ENCODE peak calls at places on chromosomes 11 and 22, in five cellular contexts. K is lower lobe of right lung, Y is cardiac muscle cell, X is aorta, V is right lobe of liver. N is an unnamed sample.
A peak's percentile ranks its signal among the peaks of the same experiment; 100 is the strongest.

GRCh38 chr11:43770173-43770572 is 89.6 kb downstream of the HSD17B12 start:
- DNase-seq in K (no peak), Y (no peak), X (no peak), V (no peak), N (no peak)

GRCh38 chr11:124717786-124718634 is 21.7 kb upstream of the NRGN start:
- DNase-seq in K (peak; percentile 62), Y (peak; percentile 27), X (peak; percentile 64), V (no peak), N (no peak)

GRCh38 chr22:27875951-27876350 is 43.1 kb downstream of the PITPNB start:
- DNase-seq in K (no peak), Y (no peak), X (no peak), V (no peak), N (no peak)

GRCh38 chr22:45671783-45672563 is at the start of gene ATXN10:
- DNase-seq in K (peak; percentile 71), Y (peak; percentile 91), X (peak; percentile 78), V (peak; percentile 67), N (peak; percentile 25)

GRCh38 chr11:106091480-106092123 is 14.1 kb downstream of the AASDHPPT start:
- DNase-seq in K (no peak), Y (no peak), X (no peak), V (no peak), N (no peak)

GRCh38 chr11:69920500-69921428 is 101.5 kb upstream of the FGF3 start:
- DNase-seq in K (peak; percentile 30), Y (no peak), X (peak; percentile 44), V (peak; percentile 35), N (no peak)

GRCh38 chr11:123233280-123233977 is 38.4 kb upstream of the CLMP start:
- DNase-seq in K (no peak), Y (no peak), X (no peak), V (no peak), N (no peak)

GRCh38 chr11:27514076-27514475 is 7.5 kb upstream of the LIN7C start:
- DNase-seq in K (no peak), Y (no peak), X (no peak), V (peak; percentile 79), N (no peak)

GRCh38 chr22:48955351-48956311 is 872.0 kb downstream of the BRD1 start:
- DNase-seq in K (no peak), Y (no peak), X (no peak), V (peak; percentile 28), N (no peak)

GRCh38 chr11:75337195-75337654 is 14.2 kb downstream of the ARRB1 start:
- DNase-seq in K (peak; percentile 61), Y (no peak), X (peak; percentile 83), V (no peak), N (no peak)

GRCh38 chr11:75334402-75334891 is 17.0 kb downstream of the ARRB1 start:
- DNase-seq in K (no peak), Y (no peak), X (no peak), V (no peak), N (no peak)

GRCh38 chr11:75334976-75335375 is 16.5 kb downstream of the ARRB1 start:
- DNase-seq in K (no peak), Y (no peak), X (no peak), V (no peak), N (no peak)

GRCh38 chr11:75333022-75333806 is 18.2 kb downstream of the ARRB1 start:
- DNase-seq in K (no peak), Y (no peak), X (no peak), V (no peak), N (no peak)

GRCh38 chr11:75333807-75334140 is 17.7 kb downstream of the ARRB1 start:
- DNase-seq in K (no peak), Y (no peak), X (no peak), V (no peak), N (no peak)
- H3K27ac ChIP-seq in K (peak overlapping the region; percentile 28), Y (no peak overlapping the region), X (no peak overlapping the region), V (no peak overlapping the region), N (no peak overlapping the region)

DNA sequence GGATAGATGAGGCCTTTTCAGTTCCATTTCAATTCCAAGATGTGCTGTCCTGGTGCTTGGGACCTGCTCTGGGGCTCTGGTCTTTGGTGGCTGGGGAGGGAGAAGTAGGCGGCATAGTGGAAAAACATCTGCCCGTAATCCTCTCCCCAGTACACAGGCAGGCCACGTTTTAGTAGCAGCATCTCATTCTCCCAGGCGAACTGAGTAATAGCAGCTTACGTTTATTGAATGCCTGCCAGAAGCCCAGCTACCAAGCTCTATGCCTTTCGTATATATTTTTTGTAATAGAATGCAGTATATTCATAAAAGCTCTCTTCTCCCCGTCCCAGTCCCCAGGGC is 11.4 kb downstream of the ACO2 start:
- DNase-seq in K (no peak), Y (no peak), X (no peak), V (no peak), N (no peak)
- H3K4me3 ChIP-seq in K (no peak overlapping the region), Y (no peak overlapping the region), X (no peak overlapping the region), V (no peak overlapping the region), N (no peak overlapping the region)

GRCh38 chr11:11177156-11177808 is 175.8 kb downstream of the CSNK2A3 start:
- DNase-seq in K (no peak), Y (no peak), X (no peak), V (no peak), N (no peak)
- H3K27ac ChIP-seq in K (no peak overlapping the region), Y (no peak overlapping the region), X (no peak overlapping the region), V (no peak overlapping the region), N (no peak overlapping the region)

GRCh38 chr22:46672731-46673130 is 52.5 kb downstream of the GRAMD4 start:
- DNase-seq in K (no peak), Y (no peak), X (no peak), V (no peak), N (no peak)

GRCh38 chr22:46674367-46674781 is 54.2 kb downstream of the GRAMD4 start:
- DNase-seq in K (peak; percentile 72), Y (no peak), X (peak; percentile 74), V (no peak), N (no peak)

GRCh38 chr22:46673205-46673604 is 53.0 kb downstream of the GRAMD4 start:
- DNase-seq in K (no peak), Y (no peak), X (no peak), V (no peak), N (no peak)

GRCh38 chr22:46674906-46675305 is 54.7 kb downstream of the GRAMD4 start:
- DNase-seq in K (no peak), Y (no peak), X (no peak), V (no peak), N (no peak)

DNA sequence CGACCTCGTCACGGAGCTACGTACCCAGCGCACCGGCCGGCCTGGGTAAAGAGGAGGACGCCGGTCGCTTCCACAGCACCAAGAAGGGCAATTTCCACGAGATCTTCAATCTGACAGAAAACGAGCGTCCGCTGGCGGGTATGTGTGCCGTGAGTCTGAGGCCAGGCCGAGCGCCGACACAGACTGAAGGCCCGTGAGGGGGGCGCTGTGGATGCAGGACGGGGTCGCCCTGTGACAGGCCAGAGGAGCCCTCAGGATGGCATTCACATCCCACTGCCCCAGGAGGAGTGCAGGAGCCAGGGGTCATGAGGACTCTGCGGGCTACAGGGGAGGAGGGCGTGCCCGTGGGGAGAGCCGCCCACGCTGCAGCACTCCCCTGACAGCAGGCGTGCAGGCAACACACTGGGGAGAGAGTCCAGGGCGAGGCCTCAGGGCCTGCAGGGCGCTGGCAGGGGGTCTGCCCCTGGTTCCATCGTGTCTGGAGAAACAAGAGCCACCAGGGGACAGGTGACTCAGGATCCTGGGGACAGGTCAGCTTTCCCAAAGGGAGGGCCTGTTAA is 53.6 kb downstream of the GRAMD4 start:
- DNase-seq in K (no peak), Y (no peak), X (no peak), V (no peak), N (no peak)
- H3K4me3 ChIP-seq in K (no peak overlapping the region), Y (no peak overlapping the region), X (no peak overlapping the region), V (no peak overlapping the region), N (no peak overlapping the region)

DNA sequence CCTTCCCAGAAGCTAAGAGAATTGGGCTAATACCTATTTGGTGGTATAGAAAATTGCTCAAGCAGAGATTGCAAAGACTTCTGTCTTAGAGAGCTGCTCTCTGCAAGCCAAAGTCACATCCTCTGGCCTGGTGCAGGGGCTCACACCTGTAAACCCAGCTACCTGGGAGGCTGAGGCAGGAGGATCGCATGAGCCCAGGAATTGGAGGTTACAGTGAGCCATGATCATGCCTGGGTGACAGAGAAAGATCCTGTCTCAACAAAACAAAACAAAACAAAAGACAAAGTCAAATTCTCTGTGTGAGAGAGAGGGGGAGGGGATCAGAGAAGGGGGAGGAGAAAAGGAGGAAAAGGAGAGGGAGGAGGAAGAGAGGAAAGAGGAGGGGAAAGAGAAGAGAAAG is 15.0 kb upstream of the EXPH5 start:
- DNase-seq in K (no peak), Y (no peak), X (no peak), V (no peak), N (no peak)
- H3K27ac ChIP-seq in K (no peak overlapping the region), Y (no peak overlapping the region), X (no peak overlapping the region), V (no peak overlapping the region), N (no peak overlapping the region)

GRCh38 chr11:86374586-86374985 is at the start of gene CCDC81:
- DNase-seq in K (peak; percentile 46), Y (peak; percentile 69), X (peak; percentile 51), V (no peak), N (no peak)
- H3K4me3 ChIP-seq in K (no peak within 1 kb of the TSS), Y (no peak within 1 kb of the TSS), X (no peak within 1 kb of the TSS), V (no peak within 1 kb of the TSS), N (peak within 1 kb of the TSS; percentile 2)

GRCh38 chr11:107719557-107720304 is 7.9 kb upstream of the SLN start:
- DNase-seq in K (no peak), Y (no peak), X (no peak), V (no peak), N (no peak)
- H3K27ac ChIP-seq in K (no peak overlapping the region), Y (no peak overlapping the region), X (no peak overlapping the region), V (no peak overlapping the region), N (no peak overlapping the region)